ENCODE peak calls at places on chromosomes 11 and 22, in six cellular contexts. J is pancreas, G is cardiac fibroblast, O is psoas muscle, M is MCF 10A, F is transverse colon. S is an unnamed sample.
A peak's percentile ranks its signal among the peaks of the same experiment; 100 is the strongest.

GRCh38 chr11:94199367-94200130 is 70.9 kb downstream of the PANX1 start:
- DNase-seq in F (no peak), J (no peak), O (no peak), M (no peak), G (no peak), S (no peak)

GRCh38 chr11:75839851-75840250 is 24.8 kb downstream of the UVRAG start:
- DNase-seq in G (peak; percentile 42), O (no peak), M (no peak), F (no peak), J (no peak), S (no peak)

GRCh38 chr11:8199676-8200075 is 30.9 kb upstream of the RIC3 start:
- DNase-seq in O (no peak), M (no peak), J (no peak), G (no peak), F (no peak), S (no peak)

GRCh38 chr22:42930810-42931420 is 73.8 kb upstream of the ARFGAP3 start:
- DNase-seq in G (no peak), M (peak; percentile 83), F (no peak), O (peak; percentile 74), J (no peak), S (no peak)

GRCh38 chr22:38267086-38267485 is 5.7 kb downstream of the TMEM184B start:
- DNase-seq in O (no peak), M (no peak), J (no peak), G (peak; percentile 73), F (no peak), S (no peak)

GRCh38 chr22:37330200-37331033 is 48.1 kb downstream of the CYTH4 start:
- DNase-seq in M (peak; percentile 97), F (peak; percentile 22), J (peak; percentile 74), O (no peak), G (peak; percentile 94), S (no peak)

GRCh38 chr22:46829140-46829891 is 66.9 kb downstream of the TBC1D22A start:
- DNase-seq in G (peak; percentile 89), F (no peak), J (no peak), O (no peak), M (peak; percentile 84), S (no peak)

GRCh38 chr11:6943131-6943530 is 16.9 kb downstream of the ZNF215 start:
- DNase-seq in G (no peak), F (no peak), M (no peak), J (no peak), O (no peak), S (no peak)

GRCh38 chr11:69383946-69384547 is 90.1 kb downstream of the MYEOV start:
- DNase-seq in F (no peak), G (no peak), M (no peak), J (no peak), O (no peak), S (no peak)

GRCh38 chr11:289706-290620 is 1.0 kb downstream of the PGGHG start:
- DNase-seq in F (peak; percentile 13), O (peak; percentile 56), G (no peak), M (no peak), J (peak; percentile 83), S (no peak)

GRCh38 chr11:2806351-2807058 is 79.1 kb downstream of the CDKN1C start:
- DNase-seq in M (no peak), G (no peak), O (peak; percentile 56), J (peak; percentile 53), F (peak; percentile 7), S (peak; percentile 26)

GRCh38 chr11:107705027-107705426 is 6.8 kb downstream of the SLN start:
- DNase-seq in O (no peak), G (peak; percentile 74), F (no peak), J (no peak), M (peak; percentile 88), S (no peak)

GRCh38 chr11:3970101-3970500 is 114.6 kb downstream of the STIM1 start:
- DNase-seq in J (no peak), G (no peak), O (no peak), F (no peak), M (no peak), S (no peak)

GRCh38 chr11:126345759-126346585 is 9.5 kb upstream of the ST3GAL4 start:
- DNase-seq in F (no peak), J (no peak), G (peak; percentile 89), O (peak; percentile 70), M (peak; percentile 47), S (no peak)

GRCh38 chr11:13440100-13440855 is 22.7 kb downstream of the BTBD10 start:
- DNase-seq in F (peak; percentile 27), O (peak; percentile 39), J (no peak), G (peak; percentile 94), M (peak; percentile 95), S (peak; percentile 35)

GRCh38 chr11:125224391-125225015 is 60.0 kb downstream of the PKNOX2 start:
- DNase-seq in F (no peak), J (no peak), G (peak; percentile 75), M (peak; percentile 43), O (no peak), S (no peak)

GRCh38 chr22:50728523-50728931 is 9.5 kb upstream of the ACR start:
- DNase-seq in O (peak; percentile 42), J (peak; percentile 49), M (no peak), G (no peak), F (no peak), S (no peak)

GRCh38 chr11:86978756-86979608 is 23.8 kb upstream of the FZD4 start:
- DNase-seq in F (no peak), O (no peak), G (peak; percentile 71), M (peak; percentile 60), J (no peak), S (no peak)

GRCh38 chr11:19800162-19800561 is 87.5 kb downstream of the NAV2 start:
- DNase-seq in F (no peak), G (peak; percentile 34), M (peak; percentile 27), O (no peak), J (no peak), S (no peak)
- TF ChIP-seq CTCF in F (no peak), G (peak; percentile 37), M (no peak), O (no peak), J (no peak), S (no peak)

DNA sequence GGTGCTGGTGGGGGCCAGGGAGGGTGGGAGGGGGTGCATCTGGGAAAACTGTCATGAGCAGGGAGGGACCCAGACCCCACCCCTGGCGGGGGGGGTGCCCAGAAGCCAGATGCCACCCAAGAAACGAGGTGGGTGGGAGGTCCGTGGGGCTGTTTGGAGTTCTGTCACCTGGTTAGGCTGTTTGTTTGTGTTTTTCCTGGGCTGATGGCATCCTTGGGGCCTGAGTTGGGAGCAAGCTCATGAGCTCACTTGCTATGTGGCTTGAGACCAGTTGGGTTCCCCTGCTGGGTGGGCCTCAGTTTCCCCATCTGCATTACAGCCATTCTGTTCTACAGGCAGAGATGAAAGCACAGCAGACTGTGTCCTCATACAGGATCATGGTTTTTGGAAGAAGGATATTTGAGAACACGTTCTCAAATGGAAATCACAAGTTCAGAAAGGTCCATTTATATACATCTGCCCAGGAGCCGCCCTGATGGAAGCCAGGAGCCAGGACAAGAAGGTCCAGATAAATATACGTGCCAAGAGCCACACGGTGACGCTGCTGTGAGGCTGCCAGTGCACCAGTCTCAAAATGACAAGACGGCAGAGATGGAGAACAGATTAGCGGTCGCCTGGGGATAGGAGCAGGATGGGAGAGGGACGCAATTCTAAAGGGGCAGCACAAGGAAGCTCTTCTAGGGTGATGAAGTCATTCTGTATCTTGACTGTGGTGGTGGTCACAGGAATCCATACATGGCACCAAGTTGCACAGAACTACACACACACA is 312.9 kb downstream of the MN1 start:
- DNase-seq in F (no peak), J (no peak), M (no peak), O (no peak), G (no peak), S (no peak)
- TF ChIP-seq CTCF in F (no peak), J (no peak), M (no peak), O (peak; percentile 11), G (no peak), S (no peak)

DNA sequence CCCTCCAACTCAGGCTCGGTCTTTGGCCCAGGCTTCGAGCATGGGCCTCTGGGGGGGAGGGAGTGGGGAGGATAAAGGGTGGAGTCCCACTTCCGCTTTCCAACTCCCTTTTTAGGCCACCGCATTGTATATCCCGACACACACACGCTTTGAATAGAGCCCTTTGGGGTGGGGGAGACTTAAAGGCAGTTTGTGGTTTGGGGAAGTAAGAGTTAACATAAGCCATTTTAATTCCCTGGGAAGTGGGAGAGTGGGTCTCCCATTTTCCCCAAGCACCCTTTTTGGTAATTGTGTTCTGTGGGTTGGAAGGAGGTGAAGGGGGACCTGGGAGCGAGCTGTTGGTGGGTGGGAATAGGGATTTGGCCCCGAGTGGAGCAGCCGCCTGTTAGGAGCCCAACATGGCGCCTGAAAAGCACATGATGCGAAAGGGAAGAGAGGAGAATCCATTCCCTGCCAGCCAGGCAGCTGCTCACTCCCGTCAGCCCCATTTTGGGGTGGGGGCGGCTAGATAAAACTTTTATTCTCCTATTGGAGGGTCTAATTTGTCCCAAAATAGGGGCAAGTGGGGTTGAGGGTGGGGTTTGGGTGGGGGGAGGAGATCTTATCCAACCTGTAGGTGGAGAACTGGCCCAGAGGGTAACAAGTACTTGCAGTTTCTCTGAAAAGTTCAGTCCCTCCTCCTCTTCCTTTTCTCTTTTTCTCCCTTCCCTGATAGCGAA is 983 bp downstream of the PCF11 start:
- DNase-seq in M (peak; percentile 63), F (peak; percentile 55), G (peak; percentile 62), J (peak; percentile 45), O (peak; percentile 79), S (peak; percentile 60)
- TF ChIP-seq CTCF in M (no peak), F (no peak), G (no peak), J (no peak), O (no peak), S (no peak)

GRCh38 chr11:5384335-5384734 is 723 bp downstream of the OR51M1 start:
- DNase-seq in J (no peak), O (no peak), G (no peak), M (no peak), F (no peak), S (no peak)
- TF ChIP-seq CTCF in J (no peak), O (no peak), G (no peak), M (no peak), F (no peak), S (no peak)

DNA sequence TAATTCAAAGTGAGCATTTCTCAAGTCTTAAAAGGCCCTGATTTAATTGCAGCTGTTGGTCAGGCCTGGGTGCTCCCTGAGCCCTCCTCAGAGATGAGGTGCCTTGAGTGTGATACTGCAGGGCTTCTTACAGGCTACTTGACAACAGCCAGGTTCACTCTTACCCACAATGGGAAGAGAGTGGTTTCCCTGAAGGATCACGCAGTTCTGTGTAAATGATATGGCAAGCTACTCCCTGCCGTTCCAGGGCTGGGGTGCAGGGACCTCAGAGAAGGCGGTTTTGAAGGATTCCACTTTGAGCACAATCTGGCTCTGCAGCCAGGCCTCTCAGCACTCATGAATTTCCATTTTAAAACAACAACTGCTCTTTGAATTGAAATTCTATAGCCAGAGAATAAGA is 92.9 kb downstream of the SLC17A6 start:
- DNase-seq in G (no peak), O (no peak), F (no peak), J (no peak), M (no peak), S (no peak)
- TF ChIP-seq CTCF in G (no peak), O (no peak), F (no peak), J (no peak), M (no peak), S (no peak)

GRCh38 chr11:74321487-74322188 is 10.2 kb upstream of the P4HA3 start:
- DNase-seq in F (no peak), J (no peak), G (peak; percentile 74), M (peak; percentile 58), O (no peak), S (no peak)
- TF ChIP-seq CTCF in F (peak; percentile 41), J (peak; percentile 35), G (peak; percentile 69), M (peak; percentile 34), O (peak; percentile 44), S (no peak)